ENCODE peak calls at places on chromosomes 13 and 19, in seven cellular contexts. R is esophagus squamous epithelium, W is testis, G is uterus, A is IMR-90, T is aorta, E is lower lobe of right lung. Z is an unnamed sample.
A peak's percentile ranks its signal among the peaks of the same experiment; 100 is the strongest.

GRCh38 chr19:49116544-49116943 is 2.4 kb downstream of the LIN7B start:
- DNase-seq in R (no peak), W (no peak), G (no peak), A (no peak), T (peak; percentile 67), E (peak; percentile 85), Z (no peak)

GRCh38 chr13:29131159-29131558 is 311.0 kb downstream of the MTUS2 start:
- DNase-seq in R (no peak), W (no peak), G (no peak), A (no peak), T (no peak), E (no peak), Z (no peak)

GRCh38 chr19:2014731-2015610 is 543 bp downstream of the BTBD2 start:
- DNase-seq in R (no peak), W (no peak), G (no peak), A (no peak), T (no peak), E (peak; percentile 59), Z (peak; percentile 87)

GRCh38 chr13:79812070-79812850 is 331.3 kb downstream of the NDFIP2 start:
- DNase-seq in R (no peak), W (no peak), G (no peak), A (no peak), T (no peak), E (no peak), Z (no peak)

GRCh38 chr19:1240925-1241324 is 626 bp upstream of the ATP5F1D start:
- DNase-seq in R (no peak), W (no peak), G (peak; percentile 55), A (no peak), T (no peak), E (no peak), Z (no peak)

GRCh38 chr13:105035092-105035491 is 1500.4 kb downstream of the EFNB2 start:
- DNase-seq in R (no peak), W (no peak), G (no peak), A (no peak), T (no peak), E (no peak), Z (no peak)

GRCh38 chr13:84917252-84917878 is 881.9 kb downstream of the SLITRK6 start:
- DNase-seq in R (no peak), W (no peak), G (no peak), A (peak; percentile 31), T (no peak), E (no peak), Z (no peak)

GRCh38 chr19:33794578-33795369 is 1.9 kb upstream of the KCTD15 start:
- DNase-seq in R (no peak), W (no peak), G (peak; percentile 33), A (no peak), T (no peak), E (no peak), Z (no peak)

GRCh38 chr13:103188688-103189326 is 122.6 kb upstream of the SLC10A2 start:
- DNase-seq in R (no peak), W (no peak), G (no peak), A (no peak), T (no peak), E (no peak), Z (no peak)

GRCh38 chr19:46722421-46723022 is 5.6 kb upstream of the PRKD2 start:
- DNase-seq in R (no peak), W (no peak), G (no peak), A (no peak), T (peak; percentile 37), E (peak; percentile 40), Z (peak; percentile 81)

GRCh38 chr13:109704771-109705628 is 81.4 kb downstream of the IRS2 start:
- DNase-seq in R (no peak), W (peak; percentile 38), G (peak; percentile 26), A (no peak), T (peak; percentile 72), E (peak; percentile 85), Z (peak; percentile 85)

GRCh38 chr13:66640231-66640630 is 589.9 kb downstream of the PCDH9 start:
- DNase-seq in R (no peak), W (no peak), G (no peak), A (no peak), T (no peak), E (no peak), Z (no peak)

GRCh38 chr19:5458420-5458819 is 3.2 kb downstream of the ZNRF4 start:
- DNase-seq in R (no peak), W (no peak), G (no peak), A (no peak), T (no peak), E (no peak), Z (no peak)

GRCh38 chr13:113596321-113597200 is 12.0 kb downstream of the TFDP1 start:
- DNase-seq in R (no peak), W (no peak), G (peak; percentile 4), A (no peak), T (no peak), E (peak; percentile 36), Z (peak; percentile 65)

GRCh38 chr13:109146912-109147624 is 517.7 kb downstream of the MYO16 start:
- DNase-seq in R (no peak), W (no peak), G (no peak), A (peak; percentile 89), T (no peak), E (no peak), Z (no peak)

GRCh38 chr13:104608280-104608679 is 1542.1 kb upstream of the SLC10A2 start:
- DNase-seq in R (no peak), W (no peak), G (no peak), A (no peak), T (no peak), E (no peak), Z (no peak)

GRCh38 chr13:40371531-40372125 is 294.8 kb downstream of the FOXO1 start:
- DNase-seq in R (no peak), W (no peak), G (no peak), A (no peak), T (no peak), E (no peak), Z (no peak)

GRCh38 chr13:83232626-83233025 is 649.6 kb downstream of the SLITRK1 start:
- DNase-seq in R (no peak), W (no peak), G (no peak), A (peak; percentile 25), T (no peak), E (no peak), Z (no peak)

GRCh38 chr13:47117268-47117667 is 220.4 kb upstream of the HTR2A start:
- DNase-seq in R (no peak), W (no peak), G (no peak), A (peak; percentile 89), T (no peak), E (no peak), Z (no peak)

DNA sequence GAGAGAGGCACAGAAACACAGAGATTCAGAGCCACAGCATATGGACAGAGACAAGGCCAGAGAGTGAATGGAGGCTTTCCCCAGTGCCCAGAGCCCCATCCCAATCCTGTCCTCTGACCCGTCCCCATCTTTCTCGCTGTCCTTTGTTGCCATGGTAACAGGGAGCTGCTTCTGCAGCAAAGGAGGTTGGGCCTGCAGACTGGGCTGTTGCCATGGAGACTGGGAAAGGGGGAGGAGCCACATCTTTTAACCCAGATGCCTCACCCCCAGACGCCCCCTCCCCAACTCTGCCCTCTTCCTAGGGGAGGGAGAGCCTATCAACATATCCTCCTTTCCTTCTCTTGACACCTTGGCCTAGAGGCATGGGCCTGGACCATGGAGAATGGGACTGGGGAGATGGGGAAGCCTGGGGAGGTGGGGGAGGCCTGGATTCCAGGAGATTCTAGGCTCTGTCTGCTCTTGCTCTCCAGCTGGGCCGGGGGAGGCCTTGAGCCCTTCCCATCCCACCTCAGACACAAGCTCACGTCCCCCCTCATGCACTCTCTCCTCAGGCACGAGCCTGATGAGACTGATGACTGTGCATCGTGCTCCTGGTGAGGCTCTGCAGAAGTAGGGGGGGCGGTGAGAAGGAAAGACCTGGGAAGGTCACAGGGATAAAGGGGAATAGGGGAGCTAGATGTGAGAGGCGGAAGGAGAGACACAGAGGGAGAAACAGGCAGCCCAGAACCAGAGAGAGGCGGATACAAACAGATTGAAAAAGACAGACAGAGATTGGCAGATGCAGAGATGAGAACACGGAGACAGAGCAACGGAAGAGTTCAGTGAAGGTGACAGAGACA is 2.1 kb upstream of the ATP1A3 start:
- DNase-seq in R (no peak), W (peak; percentile 28), G (no peak), A (no peak), T (no peak), E (no peak), Z (no peak)
- H3K27ac ChIP-seq in R (no peak overlapping the region), W (no peak overlapping the region), G (no peak overlapping the region), A (no peak overlapping the region), T (no peak overlapping the region), E (no peak overlapping the region), Z (no peak overlapping the region)

DNA sequence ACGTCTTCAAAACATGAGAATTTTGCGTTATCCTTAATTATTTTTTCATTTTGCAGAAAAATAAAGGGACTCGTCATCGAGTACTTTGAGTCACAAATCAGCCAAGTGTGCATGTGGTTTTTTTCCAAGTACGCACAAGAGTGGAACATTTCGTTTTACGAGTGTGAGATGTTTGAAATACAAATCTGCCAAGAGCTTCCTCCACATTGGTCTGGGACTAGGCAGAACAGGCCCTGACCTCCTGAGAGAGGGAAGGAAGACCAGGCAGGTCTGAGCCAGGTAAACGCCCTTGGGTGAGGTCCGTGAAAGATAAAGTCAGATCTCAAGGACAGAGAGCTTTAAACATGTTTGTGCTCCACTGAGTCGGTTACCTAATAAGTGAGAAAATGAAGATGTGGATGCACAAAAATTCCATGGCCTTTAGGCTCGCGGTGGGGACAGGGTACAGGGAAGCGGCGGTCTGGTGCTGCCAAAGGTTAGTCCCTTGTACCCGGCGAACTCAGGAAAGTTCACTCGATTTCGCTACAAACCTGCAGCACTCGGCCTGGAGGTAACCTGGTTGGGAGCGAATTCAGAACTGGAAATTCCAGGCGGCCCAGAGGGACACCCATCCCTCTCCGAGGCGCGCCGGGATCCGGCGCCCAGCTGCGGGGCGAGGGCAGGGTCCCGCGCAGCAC is 448 bp upstream of the ITM2B start:
- DNase-seq in R (no peak), W (no peak), G (peak; percentile 51), A (no peak), T (no peak), E (no peak), Z (no peak)
- H3K27ac ChIP-seq in R (peak overlapping the region; percentile 99), W (peak overlapping the region; percentile 100), G (peak overlapping the region; percentile 100), A (peak overlapping the region; percentile 45), T (no peak overlapping the region), E (peak overlapping the region; percentile 100), Z (peak overlapping the region; percentile 100)

DNA sequence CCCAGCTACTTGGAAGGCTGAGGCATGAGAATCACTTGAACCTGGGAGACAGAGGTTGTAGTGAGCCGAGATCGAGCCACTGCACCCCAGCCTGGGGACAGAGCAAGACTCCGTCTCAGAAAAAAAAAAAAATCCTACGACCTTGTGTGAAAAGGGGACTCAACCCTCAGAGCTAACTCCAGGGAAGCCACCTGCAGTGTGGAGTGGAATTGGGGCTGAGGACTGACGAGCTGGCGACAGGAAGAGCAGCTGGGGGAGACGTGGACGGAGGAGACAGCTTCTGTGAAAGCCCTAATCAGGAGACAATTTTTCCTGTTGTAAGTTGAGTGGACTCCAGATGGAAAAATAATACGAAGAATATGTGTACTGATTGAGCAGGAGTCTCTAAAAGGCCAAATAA is 11.9 kb upstream of the LAIR1 start:
- DNase-seq in R (no peak), W (no peak), G (no peak), A (no peak), T (no peak), E (no peak), Z (peak; percentile 52)
- H3K27ac ChIP-seq in R (peak overlapping the region; percentile 13), W (no peak overlapping the region), G (no peak overlapping the region), A (no peak overlapping the region), T (no peak overlapping the region), E (no peak overlapping the region), Z (peak overlapping the region; percentile 32)

DNA sequence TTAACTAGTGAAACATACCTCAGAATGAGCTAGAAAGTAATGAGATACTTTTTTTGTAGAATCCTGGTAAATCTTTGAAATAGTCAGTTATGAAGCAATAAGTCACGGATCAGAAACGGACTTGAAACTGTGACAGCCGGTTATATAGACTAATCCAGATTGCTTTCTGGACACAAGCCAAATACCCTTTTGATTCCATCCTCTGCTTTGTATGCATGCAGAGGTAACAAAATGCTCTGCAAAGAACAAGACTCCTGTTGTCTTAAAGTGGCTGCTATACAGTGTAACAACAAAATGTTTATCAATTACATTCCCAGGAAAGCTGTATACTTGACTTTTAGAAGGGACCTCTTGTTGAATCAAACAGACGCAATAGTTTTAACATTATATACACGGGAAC is 66.5 kb upstream of the STARD13 start:
- DNase-seq in R (no peak), W (no peak), G (no peak), A (no peak), T (no peak), E (no peak), Z (no peak)
- H3K27ac ChIP-seq in R (peak overlapping the region; percentile 62), W (peak overlapping the region; percentile 1), G (peak overlapping the region; percentile 94), A (no peak overlapping the region), T (no peak overlapping the region), E (no peak overlapping the region), Z (peak overlapping the region; percentile 28)

Z was measured in spleen.